ENCODE peak calls at places on chromosomes 16 and 17, in six cellular contexts. D is SHP77; Q is astrocyte of the spinal cord; Z is stimulated activated CD4-positive, alpha-beta T cell treated with anti-CD3 and anti-CD28 coated beads, TNF-alpha, amount 100 ng/mL, for 48 hours; Y is endothelial cell; X is CD8-positive, alpha-beta memory T cell. L is an unnamed sample.

GRCh38 chr17:80006339-80006720 is 29.3 kb downstream of the TBC1D16 start:
- DNase-seq in D (no peak), Z (no peak), X (no peak), Q (no peak), Y (no peak), L (no peak)

GRCh38 chr16:65760874-65761273 is 605.6 kb upstream of the CDH5 start:
- DNase-seq in Y (no peak), X (no peak), Q (no peak), D (no peak), Z (no peak), L (no peak)

GRCh38 chr17:4110152-4110551 is 32.7 kb downstream of the ZZEF1 start:
- DNase-seq in X (no peak), Y (no peak), Z (no peak), D (no peak), Q (peak), L (no peak)

GRCh38 chr17:78144146-78144719 is 2.0 kb upstream of the C17orf99 start:
- DNase-seq in Z (no peak), X (no peak), Y (no peak), D (no peak), Q (peak), L (no peak)

GRCh38 chr17:33322063-33322462 is 29.0 kb upstream of the ASIC2 start:
- DNase-seq in Q (no peak), Y (no peak), Z (no peak), D (no peak), X (no peak), L (no peak)

GRCh38 chr17:44942456-44942855 is 5.1 kb downstream of the KIF18B start:
- DNase-seq in Z (no peak), X (no peak), Q (no peak), Y (no peak), D (no peak), L (no peak)

GRCh38 chr16:19907161-19907992 is 22.7 kb upstream of the GPRC5B start:
- DNase-seq in X (peak), D (peak), Q (peak), Z (peak), Y (peak), L (peak)

GRCh38 chr17:1713878-1714487 is 3.8 kb upstream of the TLCD2 start:
- DNase-seq in X (no peak), Z (no peak), Y (peak), D (peak), Q (no peak), L (no peak)

GRCh38 chr17:81996232-81996756 is 18.9 kb downstream of the ASPSCR1 start:
- DNase-seq in Z (no peak), Y (no peak), X (no peak), Q (no peak), D (no peak), L (no peak)

GRCh38 chr17:63069245-63069644 is 103.2 kb downstream of the TANC2 start:
- DNase-seq in Z (no peak), Q (no peak), Y (no peak), D (no peak), X (no peak), L (no peak)

GRCh38 chr17:1470774-1471462 is 14.9 kb upstream of the CRK start:
- DNase-seq in D (no peak), Y (no peak), X (no peak), Z (no peak), Q (no peak), L (no peak)

GRCh38 chr16:31094088-31094423 is 541 bp downstream of the VKORC1 start:
- DNase-seq in X (no peak), Z (no peak), D (no peak), Q (peak), Y (no peak), L (no peak)

GRCh38 chr17:42530952-42531454 is 5.0 kb upstream of the NAGLU start:
- DNase-seq in Q (no peak), X (no peak), Y (no peak), D (peak), Z (no peak), L (no peak)

GRCh38 chr17:81150379-81151038 is 14.8 kb upstream of the PVALEF start:
- DNase-seq in Z (no peak), D (no peak), X (no peak), Y (no peak), Q (no peak), L (no peak)

GRCh38 chr16:85530370-85530739 is 82.8 kb upstream of the GSE1 start:
- DNase-seq in Q (no peak), Z (no peak), X (no peak), Y (no peak), D (no peak), L (no peak)

GRCh38 chr17:48460055-48460454 is 30.0 kb upstream of the SKAP1 start:
- DNase-seq in Z (no peak), X (no peak), D (no peak), Y (no peak), Q (no peak), L (no peak)

GRCh38 chr17:27975146-27976011 is 67.1 kb upstream of the NLK start:
- DNase-seq in Q (peak), X (no peak), Y (no peak), D (no peak), Z (no peak), L (no peak)

GRCh38 chr17:50560931-50561750 is 626 bp downstream of the CACNA1G start:
- DNase-seq in D (no peak), Z (no peak), X (peak), Q (no peak), Y (no peak), L (no peak)

GRCh38 chr16:56549744-56550385 is 15.0 kb upstream of the MT4 start:
- DNase-seq in D (no peak), Z (peak), X (no peak), Y (no peak), Q (no peak), L (no peak)

GRCh38 chr16:75237398-75238131 is 13.9 kb downstream of the BCAR1 start:
- DNase-seq in Q (no peak), X (no peak), Y (no peak), Z (no peak), D (no peak), L (no peak)

GRCh38 chr16:72149676-72150464 is 22.1 kb downstream of the PMFBP1 start:
- DNase-seq in Q (no peak), Y (no peak), Z (no peak), X (no peak), D (no peak), L (no peak)

GRCh38 chr17:2418572-2418971 is 17.7 kb upstream of the MNT start:
- DNase-seq in Y (no peak), X (no peak), Q (no peak), Z (no peak), D (no peak), L (no peak)

GRCh38 chr17:28180449-28180848 is 138.0 kb downstream of the NLK start:
- DNase-seq in D (no peak), Z (no peak), Y (no peak), X (no peak), Q (peak), L (no peak)

GRCh38 chr16:57619606-57620315 is 8.7 kb upstream of the ADGRG1 start:
- DNase-seq in Z (no peak), D (peak), X (no peak), Q (no peak), Y (no peak), L (no peak)